ENCODE peak calls at places on chromosomes 2 and 18, in seven cellular contexts. N is HCT116, Z is GM12878, W is K562, M is H1, Q is SK-N-SH, U is HepG2. E is an unnamed sample.

GRCh38 chr18:55988537-55988936 is 400.5 kb upstream of the TCF4 start:
- DNase-seq in N (no peak), Z (no peak), W (no peak), M (no peak), Q (no peak), U (no peak), E (peak; percentile 23)

GRCh38 chr2:72104821-72105588 is 42.7 kb downstream of the CYP26B1 start:
- DNase-seq in N (no peak), Z (no peak), W (no peak), M (peak; percentile 50), Q (no peak), U (peak; percentile 15), E (no peak)

GRCh38 chr2:207416111-207416510 is 113.7 kb upstream of the CREB1 start:
- DNase-seq in N (no peak), Z (no peak), W (no peak), M (no peak), Q (no peak), U (no peak), E (peak; percentile 23)

GRCh38 chr2:51256736-51257135 is 224.8 kb upstream of the NRXN1 start:
- DNase-seq in N (no peak), Z (no peak), W (no peak), M (no peak), Q (no peak), U (no peak), E (no peak)

GRCh38 chr2:181430406-181431199 is 26.6 kb upstream of the ITGA4 start:
- DNase-seq in N (no peak), Z (no peak), W (no peak), M (no peak), Q (no peak), U (no peak), E (no peak)

GRCh38 chr2:48651127-48651526 is 33.5 kb downstream of the GTF2A1L start:
- DNase-seq in N (no peak), Z (no peak), W (no peak), M (no peak), Q (no peak), U (no peak), E (no peak)

GRCh38 chr18:46160050-46160798 is 56.0 kb downstream of the HAUS1 start:
- DNase-seq in N (no peak), Z (no peak), W (no peak), M (no peak), Q (no peak), U (no peak), E (no peak)

GRCh38 chr2:108444941-108445840 is 3.8 kb upstream of the GCC2 start:
- DNase-seq in N (no peak), Z (no peak), W (peak; percentile 28), M (no peak), Q (peak; percentile 3), U (no peak), E (no peak)

GRCh38 chr18:12034241-12035100 is 53.2 kb downstream of the IMPA2 start:
- DNase-seq in N (no peak), Z (no peak), W (no peak), M (peak; percentile 41), Q (no peak), U (no peak), E (no peak)

GRCh38 chr18:79422022-79422782 is 26.5 kb downstream of the NFATC1 start:
- DNase-seq in N (no peak), Z (no peak), W (no peak), M (no peak), Q (no peak), U (no peak), E (no peak)

GRCh38 chr18:63831080-63831788 is 56.0 kb downstream of the SERPINB7 start:
- DNase-seq in N (no peak), Z (no peak), W (no peak), M (no peak), Q (no peak), U (no peak), E (no peak)

GRCh38 chr2:238130111-238130695 is 8.3 kb upstream of the KLHL30 start:
- DNase-seq in N (no peak), Z (no peak), W (no peak), M (no peak), Q (no peak), U (no peak), E (no peak)

GRCh38 chr2:105262662-105263091 is 21.1 kb downstream of the GPR45 start:
- DNase-seq in N (no peak), Z (no peak), W (peak; percentile 39), M (no peak), Q (no peak), U (no peak), E (no peak)

GRCh38 chr18:1018211-1018651 is 113.6 kb downstream of the ADCYAP1 start:
- DNase-seq in N (no peak), Z (no peak), W (no peak), M (no peak), Q (no peak), U (no peak), E (no peak)

GRCh38 chr2:207352978-207353377 is 176.8 kb upstream of the CREB1 start:
- DNase-seq in N (no peak), Z (no peak), W (peak; percentile 14), M (no peak), Q (no peak), U (no peak), E (no peak)

GRCh38 chr2:149901231-149901859 is 313.8 kb upstream of the MMADHC start:
- DNase-seq in N (no peak), Z (no peak), W (no peak), M (no peak), Q (no peak), U (no peak), E (no peak)

GRCh38 chr2:238141541-238142318 is 3.3 kb downstream of the KLHL30 start:
- DNase-seq in N (peak; percentile 47), Z (no peak), W (no peak), M (no peak), Q (no peak), U (peak; percentile 54), E (peak; percentile 79)

GRCh38 chr2:119242276-119243119 is 18.9 kb downstream of the STEAP3 start:
- DNase-seq in N (no peak), Z (no peak), W (no peak), M (no peak), Q (no peak), U (no peak), E (no peak)

GRCh38 chr2:96668771-96669170 is 26.2 kb downstream of the FER1L5 start:
- DNase-seq in N (no peak), Z (no peak), W (no peak), M (no peak), Q (no peak), U (no peak), E (no peak)

GRCh38 chr18:64717026-64717425 is 568.1 kb upstream of the LINC00305 start:
- DNase-seq in N (no peak), Z (no peak), W (no peak), M (no peak), Q (no peak), U (no peak), E (no peak)

GRCh38 chr2:159921752-159922404 is 123.9 kb upstream of the CD302 start:
- DNase-seq in N (peak; percentile 52), Z (no peak), W (peak; percentile 48), M (peak; percentile 97), Q (peak; percentile 56), U (peak; percentile 61), E (peak; percentile 67)
- TF ChIP-seq JUND in N (no peak), Z (no peak), W (no peak), M (no peak), Q (no peak), U (no peak), E (no peak)

DNA sequence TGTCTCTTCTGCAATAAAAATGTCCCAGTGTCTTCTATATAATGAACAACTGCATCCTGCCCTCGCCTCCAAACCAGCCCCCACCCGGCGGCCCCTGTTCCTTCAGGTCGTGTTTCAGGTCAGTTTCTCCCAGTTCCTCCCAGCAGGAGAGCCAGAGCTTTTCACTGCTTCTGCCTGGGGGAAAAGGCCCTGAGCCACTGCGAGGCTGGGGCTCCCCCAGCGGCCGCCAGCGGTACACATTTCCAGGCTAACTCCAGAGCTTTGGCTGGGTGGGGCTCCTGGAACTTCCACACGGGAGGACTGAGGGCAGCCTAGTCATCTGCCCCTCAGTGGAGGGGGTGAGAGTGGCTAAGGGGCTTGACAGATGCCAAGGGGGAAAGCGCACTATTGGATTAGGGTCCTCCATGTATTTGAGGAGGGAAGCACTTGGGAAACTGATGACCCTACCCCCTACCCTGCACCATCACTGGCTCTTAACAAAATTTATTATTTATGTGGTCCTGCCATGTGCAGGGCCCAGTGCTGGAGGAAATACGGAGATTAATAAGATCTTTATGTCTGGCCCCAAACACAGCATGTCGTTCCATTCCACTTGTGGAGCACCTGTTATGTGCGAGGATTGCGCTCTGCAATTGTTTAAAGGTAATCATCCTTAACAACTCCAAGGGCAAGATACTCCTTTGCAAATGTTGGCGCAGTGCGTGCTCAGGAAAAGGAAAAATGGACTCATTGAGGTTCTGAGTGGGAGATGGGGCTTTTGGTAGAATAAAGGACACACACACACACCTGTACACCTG is 17.3 kb upstream of the CYS1 start:
- DNase-seq in N (no peak), Z (no peak), W (peak; percentile 87), M (peak; percentile 84), Q (peak; percentile 91), U (peak; percentile 61), E (peak; percentile 75)
- TF ChIP-seq JUND in N (no peak), Z (no peak), W (peak; percentile 9), M (peak; percentile 39), Q (no peak), U (no peak), E (no peak)

GRCh38 chr18:22432672-22433137 is 15.0 kb upstream of the CTAGE1 start:
- DNase-seq in N (peak; percentile 26), Z (no peak), W (peak; percentile 48), M (no peak), Q (no peak), U (no peak), E (no peak)

GRCh38 chr18:22429564-22429963 is 11.8 kb upstream of the CTAGE1 start:
- DNase-seq in N (no peak), Z (no peak), W (no peak), M (no peak), Q (no peak), U (no peak), E (no peak)

GRCh38 chr18:22433960-22434359 is 16.2 kb upstream of the CTAGE1 start:
- DNase-seq in N (no peak), Z (no peak), W (no peak), M (no peak), Q (no peak), U (no peak), E (no peak)

GRCh38 chr18:22439447-22439846 is 21.7 kb upstream of the CTAGE1 start:
- DNase-seq in N (no peak), Z (no peak), W (no peak), M (no peak), Q (no peak), U (no peak), E (no peak)

DNA sequence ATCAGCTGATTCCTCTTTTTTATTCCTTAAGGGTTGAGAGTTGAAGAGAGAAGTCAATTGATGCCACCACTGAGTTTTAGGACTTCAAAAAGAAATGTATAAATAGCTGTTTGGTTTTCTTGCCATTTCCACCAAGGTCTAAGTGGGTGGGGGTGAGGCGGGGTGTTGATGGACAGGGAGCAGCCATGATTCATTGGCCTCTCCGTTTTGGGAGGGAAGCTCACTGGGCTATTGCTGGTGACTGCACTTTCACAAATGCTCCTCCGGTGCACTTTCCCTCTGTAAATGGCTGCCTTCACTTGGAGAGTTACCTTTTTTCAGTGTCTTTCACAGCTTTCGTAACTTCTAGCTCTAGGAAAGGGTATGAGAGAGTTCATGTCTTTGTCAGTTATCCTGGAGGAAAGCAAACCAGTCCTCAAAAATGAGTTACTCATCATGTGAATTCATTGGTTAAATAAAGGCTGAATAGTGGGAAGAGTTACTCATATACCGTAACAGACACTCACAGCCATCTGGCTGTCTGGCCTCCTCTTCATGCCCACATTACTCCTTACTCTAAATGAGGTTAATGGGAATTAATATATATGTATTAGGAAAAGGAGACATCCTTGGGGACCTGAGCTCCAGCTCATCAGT is 17.4 kb upstream of the CTAGE1 start:
- DNase-seq in N (no peak), Z (no peak), W (no peak), M (no peak), Q (no peak), U (no peak), E (no peak)
- TF ChIP-seq JUND in N (no peak), Z (no peak), W (no peak), M (no peak), Q (no peak), U (no peak), E (no peak)

GRCh38 chr18:70250781-70251180 is 38.1 kb upstream of the SOCS6 start:
- DNase-seq in N (no peak), Z (no peak), W (no peak), M (no peak), Q (no peak), U (no peak), E (peak; percentile 54)
- TF ChIP-seq JUND in N (no peak), Z (no peak), W (no peak), M (no peak), Q (no peak), U (no peak), E (no peak)

E was measured in T47D.